ENCODE peak calls at places on chromosome 9, in six cellular contexts. Z is NCI-H345, Y is mesenteric fat pad, F is amniotic stem cell, J is nephron progenitor cell, S is progenitor cell of endocrine pancreas. P is an unnamed sample.

GRCh38 chr9:105697871-105698270 is 3.5 kb downstream of the TMEM38B start:
- DNase-seq in F (no peak), Y (no peak), Z (no peak), J (no peak), S (no peak), P (peak; percentile 22)

GRCh38 chr9:87678650-87679355 is 47.1 kb upstream of the CTSL start:
- DNase-seq in Y (peak; percentile 28), Z (peak; percentile 38), F (peak; percentile 32), J (peak; percentile 71), S (peak; percentile 44), P (peak; percentile 71)

GRCh38 chr9:34405719-34406118 is 29.0 kb upstream of the MYORG start:
- DNase-seq in Y (no peak), J (no peak), F (no peak), Z (no peak), S (no peak), P (no peak)

GRCh38 chr9:120921751-120922181 is 4.8 kb downstream of the TRAF1 start:
- DNase-seq in J (no peak), F (no peak), S (no peak), Z (no peak), Y (no peak), P (no peak)

GRCh38 chr9:133117271-133118178 is 3.5 kb downstream of the RALGDS start:
- DNase-seq in F (no peak), S (no peak), Y (no peak), Z (no peak), J (no peak), P (no peak)

GRCh38 chr9:95494416-95495371 is 22.1 kb downstream of the PTCH1 start:
- DNase-seq in Y (no peak), Z (no peak), S (no peak), J (peak; percentile 49), F (no peak), P (no peak)

GRCh38 chr9:90642570-90643539 is at the start of gene DIRAS2:
- DNase-seq in Z (peak; percentile 78), S (peak; percentile 64), J (peak; percentile 80), Y (no peak), F (peak; percentile 6), P (peak; percentile 67)

GRCh38 chr9:14314424-14314928 is 535 bp upstream of the NFIB start:
- DNase-seq in J (peak; percentile 50), Z (peak; percentile 86), Y (no peak), S (no peak), F (peak; percentile 74), P (peak; percentile 33)

GRCh38 chr9:84822589-84823233 is 153.2 kb downstream of the NTRK2 start:
- DNase-seq in Z (no peak), S (no peak), Y (no peak), F (no peak), J (no peak), P (no peak)

GRCh38 chr9:137973829-137974416 is 96.3 kb downstream of the CACNA1B start:
- DNase-seq in S (no peak), Z (no peak), J (no peak), Y (peak; percentile 75), F (no peak), P (no peak)

GRCh38 chr9:16611001-16611400 is 259.5 kb downstream of the BNC2 start:
- DNase-seq in Z (no peak), J (no peak), S (no peak), F (no peak), Y (no peak), P (no peak)

GRCh38 chr9:19154135-19154612 is 26.9 kb upstream of the PLIN2 start:
- DNase-seq in S (no peak), Z (no peak), F (peak; percentile 23), J (no peak), Y (no peak), P (no peak)